ENCODE peak calls at places on chromosomes 13 and 19, in six cellular contexts. Y is iPS DF 6.9, T is osteocyte, W is left ventricle myocardium superior, P is NCI-H345, C is globus pallidus. N is an unnamed sample.
A peak's percentile ranks its signal among the peaks of the same experiment; 100 is the strongest.

GRCh38 chr13:44323754-44324153 is 49.9 kb upstream of the SERP2 start:
- DNase-seq in T (no peak), Y (no peak), W (no peak), C (no peak), P (no peak), N (no peak)

GRCh38 chr13:35882722-35883497 is 248.3 kb downstream of the DCLK1 start:
- DNase-seq in P (no peak), W (no peak), Y (no peak), T (no peak), C (no peak), N (no peak)

GRCh38 chr19:29417048-29417447 is 108.7 kb upstream of the VSTM2B start:
- DNase-seq in W (no peak), Y (no peak), C (no peak), T (no peak), P (no peak), N (no peak)

GRCh38 chr13:19586904-19587634 is 25.7 kb upstream of the TPTE2 start:
- DNase-seq in P (no peak), T (no peak), W (peak; percentile 36), Y (no peak), C (no peak), N (no peak)

GRCh38 chr13:113126265-113127150 is 3.9 kb downstream of the F10 start:
- DNase-seq in T (peak; percentile 75), P (no peak), C (no peak), Y (no peak), W (no peak), N (no peak)

GRCh38 chr13:40187836-40188591 is 478.4 kb downstream of the FOXO1 start:
- DNase-seq in Y (no peak), P (no peak), T (no peak), W (no peak), C (no peak), N (no peak)

GRCh38 chr13:97275265-97275664 is 53.1 kb downstream of the MBNL2 start:
- DNase-seq in W (no peak), P (no peak), Y (no peak), C (no peak), T (no peak), N (no peak)

GRCh38 chr13:33262997-33263396 is 22.6 kb downstream of the STARD13 start:
- DNase-seq in C (peak; percentile 61), T (no peak), W (no peak), P (no peak), Y (no peak), N (no peak)

GRCh38 chr13:35720690-35721554 is 244.4 kb upstream of the MAB21L1 start:
- DNase-seq in W (peak; percentile 64), P (peak; percentile 36), C (peak; percentile 38), Y (peak; percentile 35), T (peak; percentile 87), N (no peak)

GRCh38 chr19:31351212-31352193 is 2.3 kb upstream of the TSHZ3 start:
- DNase-seq in W (peak; percentile 68), P (no peak), T (no peak), C (no peak), Y (no peak), N (no peak)

GRCh38 chr13:43196171-43196611 is 172.8 kb downstream of the DNAJC15 start:
- DNase-seq in T (no peak), Y (no peak), W (peak; percentile 56), P (no peak), C (peak; percentile 7), N (no peak)

GRCh38 chr19:447816-448546 is 12.9 kb downstream of the SHC2 start:
- DNase-seq in Y (no peak), W (peak; percentile 64), C (no peak), T (no peak), P (no peak), N (no peak)

GRCh38 chr19:39174558-39175544 is 21.9 kb upstream of the NCCRP1 start:
- DNase-seq in W (no peak), Y (no peak), T (no peak), P (no peak), C (no peak), N (no peak)

GRCh38 chr19:29771708-29772415 is 39.9 kb upstream of the CCNE1 start:
- DNase-seq in P (peak; percentile 60), W (peak; percentile 65), C (peak; percentile 42), Y (peak; percentile 35), T (no peak), N (no peak)

GRCh38 chr13:52846567-52847321 is 1.7 kb downstream of the PCDH8 start:
- DNase-seq in C (peak; percentile 60), W (peak; percentile 69), P (no peak), Y (no peak), T (no peak), N (no peak)

GRCh38 chr13:40288259-40288658 is 378.2 kb downstream of the FOXO1 start:
- DNase-seq in T (no peak), C (no peak), P (no peak), W (no peak), Y (no peak), N (no peak)

N was measured in vagina.